ENCODE peak calls at places on chromosome 17, in nine cellular contexts. T is activated B cell treated with CpG ODN at 0.5 μM for 24 hours, J is endothelial cell of umbilical vein, U is ascending aorta, O is psoas muscle, Z is thyroid gland, W is sigmoid colon, Y is neural crest cell, V is GM20000. A is an unnamed sample.

GRCh38 chr17:63476494-63476856 is 386 bp upstream of the ACE start:
- DNase-seq in T (peak), J (peak), U (no peak), O (no peak), Z (peak), W (no peak), Y (peak), V (peak), A (peak)

GRCh38 chr17:76679242-76679641 is 31.5 kb downstream of the MXRA7 start:
- DNase-seq in T (no peak), J (no peak), U (no peak), O (no peak), Z (no peak), W (no peak), Y (no peak), V (no peak), A (no peak)

GRCh38 chr17:4893272-4893671 is 6.1 kb upstream of the C17orf107 start:
- DNase-seq in T (no peak), J (no peak), U (no peak), O (peak), Z (no peak), W (no peak), Y (no peak), V (no peak), A (no peak)

GRCh38 chr17:66777689-66778225 is 57.2 kb upstream of the CACNG5 start:
- DNase-seq in T (no peak), J (no peak), U (no peak), O (no peak), Z (peak), W (no peak), Y (no peak), V (no peak), A (no peak)

GRCh38 chr17:73384926-73385325 is 73.1 kb upstream of the CDC42EP4 start:
- DNase-seq in T (no peak), J (no peak), U (no peak), O (peak), Z (no peak), W (no peak), Y (no peak), V (no peak), A (no peak)

GRCh38 chr17:63826468-63827001 is 696 bp upstream of the PSMC5 start:
- DNase-seq in T (peak), J (no peak), U (peak), O (no peak), Z (peak), W (no peak), Y (no peak), V (no peak), A (no peak)

GRCh38 chr17:45115871-45116270 is 16.4 kb downstream of the PLCD3 start:
- DNase-seq in T (no peak), J (no peak), U (no peak), O (no peak), Z (no peak), W (no peak), Y (no peak), V (no peak), A (no peak)

GRCh38 chr17:17725853-17726720 is 44.8 kb downstream of the RAI1 start:
- DNase-seq in T (no peak), J (peak), U (no peak), O (no peak), Z (no peak), W (no peak), Y (no peak), V (no peak), A (no peak)

GRCh38 chr17:46046957-46047356 is 47.9 kb downstream of the STH start:
- DNase-seq in T (no peak), J (peak), U (no peak), O (no peak), Z (no peak), W (no peak), Y (no peak), V (no peak), A (no peak)

GRCh38 chr17:58381124-58381838 is 29.3 kb upstream of the SUPT4H1 start:
- DNase-seq in T (no peak), J (no peak), U (no peak), O (no peak), Z (no peak), W (no peak), Y (no peak), V (no peak), A (peak)

GRCh38 chr17:41304091-41304490 is 1.4 kb upstream of the KRTAP29-1 start:
- DNase-seq in T (no peak), J (no peak), U (no peak), O (no peak), Z (no peak), W (no peak), Y (no peak), V (no peak), A (no peak)

GRCh38 chr17:70535986-70536385 is 366.7 kb downstream of the KCNJ2 start:
- DNase-seq in T (no peak), J (no peak), U (no peak), O (no peak), Z (no peak), W (no peak), Y (no peak), V (no peak), A (no peak)

GRCh38 chr17:43015579-43015978 is 6.6 kb downstream of the VAT1 start:
- DNase-seq in T (no peak), J (peak), U (peak), O (peak), Z (peak), W (peak), Y (no peak), V (no peak), A (no peak)

GRCh38 chr17:73956595-73957465 is 246.6 kb upstream of the RPL38 start:
- DNase-seq in T (peak), J (no peak), U (peak), O (no peak), Z (peak), W (no peak), Y (peak), V (peak), A (peak)

GRCh38 chr17:36136439-36136838 is 32.8 kb downstream of the CCL4 start:
- DNase-seq in T (no peak), J (no peak), U (no peak), O (no peak), Z (peak), W (no peak), Y (no peak), V (no peak), A (no peak)

GRCh38 chr17:70563301-70563820 is 394.0 kb downstream of the KCNJ2 start:
- DNase-seq in T (no peak), J (peak), U (no peak), O (no peak), Z (peak), W (no peak), Y (no peak), V (no peak), A (no peak)

GRCh38 chr17:65259281-65259680 is 122.1 kb downstream of the RGS9 start:
- DNase-seq in T (no peak), J (no peak), U (no peak), O (no peak), Z (no peak), W (no peak), Y (no peak), V (no peak), A (no peak)

GRCh38 chr17:74513987-74514631 is 17.2 kb downstream of the CD300LB start:
- DNase-seq in T (peak), J (peak), U (no peak), O (no peak), Z (no peak), W (no peak), Y (peak), V (no peak), A (no peak)

GRCh38 chr17:56440391-56440790 is 153.1 kb upstream of the NOG start:
- DNase-seq in T (no peak), J (peak), U (no peak), O (no peak), Z (no peak), W (no peak), Y (no peak), V (no peak), A (no peak)

GRCh38 chr17:30378191-30378796 is 433 bp upstream of the CPD start:
- DNase-seq in T (peak), J (no peak), U (no peak), O (peak), Z (peak), W (peak), Y (peak), V (peak), A (no peak)

GRCh38 chr17:48351916-48352332 is 78.1 kb downstream of the SKAP1 start:
- DNase-seq in T (no peak), J (peak), U (no peak), O (no peak), Z (no peak), W (no peak), Y (no peak), V (peak), A (no peak)

GRCh38 chr17:53724726-53725125 is 98.0 kb upstream of the KIF2B start:
- DNase-seq in T (no peak), J (no peak), U (no peak), O (no peak), Z (no peak), W (no peak), Y (no peak), V (no peak), A (no peak)

GRCh38 chr17:43791589-43791988 is 11.4 kb downstream of the CFAP97D1 start:
- DNase-seq in T (no peak), J (peak), U (no peak), O (no peak), Z (no peak), W (no peak), Y (no peak), V (no peak), A (no peak)

GRCh38 chr17:30429155-30429554 is 48.1 kb upstream of the GOSR1 start:
- DNase-seq in T (no peak), J (no peak), U (no peak), O (no peak), Z (no peak), W (no peak), Y (no peak), V (no peak), A (no peak)

GRCh38 chr17:34623856-34624766 is 44.7 kb downstream of the TMEM132E start:
- DNase-seq in T (no peak), J (no peak), U (no peak), O (no peak), Z (no peak), W (no peak), Y (no peak), V (no peak), A (no peak)

GRCh38 chr17:8994319-8994718 is 27.0 kb upstream of the NTN1 start:
- DNase-seq in T (peak), J (peak), U (peak), O (peak), Z (peak), W (peak), Y (peak), V (peak), A (peak)

GRCh38 chr17:17745476-17746455 is 64.5 kb downstream of the RAI1 start:
- DNase-seq in T (no peak), J (no peak), U (no peak), O (no peak), Z (no peak), W (no peak), Y (no peak), V (no peak), A (no peak)

GRCh38 chr17:1731194-1731506 is 6.6 kb downstream of the WDR81 start:
- DNase-seq in T (no peak), J (no peak), U (no peak), O (no peak), Z (no peak), W (no peak), Y (no peak), V (no peak), A (no peak)

GRCh38 chr17:1186214-1186820 is 6.5 kb upstream of the ABR start:
- DNase-seq in T (no peak), J (no peak), U (peak), O (no peak), Z (no peak), W (no peak), Y (no peak), V (no peak), A (no peak)

GRCh38 chr17:72717676-72718075 is 374.8 kb downstream of the SLC39A11 start:
- DNase-seq in T (no peak), J (no peak), U (no peak), O (no peak), Z (no peak), W (no peak), Y (no peak), V (no peak), A (no peak)

GRCh38 chr17:19250421-19251141 is 13.4 kb downstream of the EPN2 start:
- DNase-seq in T (no peak), J (no peak), U (no peak), O (peak), Z (peak), W (peak), Y (no peak), V (no peak), A (no peak)

GRCh38 chr17:65556014-65556909 is 5.2 kb downstream of the AXIN2 start:
- DNase-seq in T (peak), J (peak), U (peak), O (peak), Z (peak), W (peak), Y (peak), V (peak), A (peak)

GRCh38 chr17:50959341-50959740 is 93.2 kb upstream of the TOB1 start:
- DNase-seq in T (no peak), J (no peak), U (no peak), O (no peak), Z (no peak), W (no peak), Y (no peak), V (no peak), A (no peak)

GRCh38 chr17:9890124-9890523 is 14.9 kb downstream of the RCVRN start:
- DNase-seq in T (no peak), J (no peak), U (no peak), O (no peak), Z (no peak), W (no peak), Y (peak), V (peak), A (peak)

DNA sequence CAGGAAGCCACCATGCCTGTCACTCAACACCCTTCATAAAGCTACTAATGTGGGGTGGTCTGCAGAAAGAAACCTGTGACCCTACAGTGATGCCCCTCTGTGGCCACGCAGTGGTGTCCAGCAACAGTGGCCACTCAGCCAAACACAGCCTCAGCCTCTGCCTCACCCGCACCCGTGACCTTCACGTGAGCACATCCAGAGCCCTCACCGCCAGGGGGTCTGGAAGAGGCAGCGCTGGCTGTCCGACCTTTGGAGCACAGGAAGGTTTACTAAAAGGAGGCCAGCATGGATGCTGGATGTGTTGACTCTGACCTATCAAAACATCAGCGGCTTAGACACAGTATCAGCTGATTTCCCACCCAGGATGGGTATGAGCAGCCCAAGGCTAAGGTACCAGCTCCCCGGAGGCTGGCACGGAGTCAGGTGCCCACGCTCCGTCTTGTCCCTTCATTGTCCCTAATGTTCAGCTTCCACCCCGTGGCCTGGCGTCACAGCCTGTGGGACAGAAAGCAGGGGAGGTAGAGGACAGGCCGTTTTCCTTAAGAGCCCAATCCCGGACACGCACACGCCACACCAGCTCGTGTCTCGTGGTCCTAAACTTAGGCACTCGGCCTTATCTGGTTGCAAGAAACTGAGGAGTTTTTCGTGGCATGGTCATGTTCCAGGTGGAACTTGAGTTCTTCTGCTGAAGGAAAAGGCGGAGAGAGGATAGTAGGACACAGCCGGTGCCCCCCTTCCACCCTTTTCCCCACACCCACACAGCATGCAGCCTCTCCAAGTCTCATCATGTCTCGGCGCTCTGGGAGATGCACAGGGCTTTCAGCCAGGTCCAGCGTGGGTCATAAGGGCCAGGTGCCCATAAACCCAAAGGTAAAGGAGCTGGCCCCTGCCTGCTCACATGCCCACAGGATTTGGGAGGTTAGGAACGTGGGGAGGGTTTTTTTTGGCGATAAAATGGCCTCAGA is 49.7 kb upstream of the ENDOV start:
- DNase-seq in T (no peak), J (no peak), U (no peak), O (peak), Z (no peak), W (peak), Y (no peak), V (no peak), A (no peak)
- TF ChIP-seq CTCF in T (no peak), J (no peak), U (no peak), O (no peak), Z (no peak), W (no peak), Y (no peak), V (no peak), A (no peak)

GRCh38 chr17:16380640-16381495 is at the start of gene UBB:
- DNase-seq in T (peak), J (peak), U (peak), O (peak), Z (peak), W (peak), Y (peak), V (peak), A (peak)
- TF ChIP-seq CTCF in T (no peak), J (peak), U (no peak), O (no peak), Z (no peak), W (no peak), Y (no peak), V (no peak), A (peak)

DNA sequence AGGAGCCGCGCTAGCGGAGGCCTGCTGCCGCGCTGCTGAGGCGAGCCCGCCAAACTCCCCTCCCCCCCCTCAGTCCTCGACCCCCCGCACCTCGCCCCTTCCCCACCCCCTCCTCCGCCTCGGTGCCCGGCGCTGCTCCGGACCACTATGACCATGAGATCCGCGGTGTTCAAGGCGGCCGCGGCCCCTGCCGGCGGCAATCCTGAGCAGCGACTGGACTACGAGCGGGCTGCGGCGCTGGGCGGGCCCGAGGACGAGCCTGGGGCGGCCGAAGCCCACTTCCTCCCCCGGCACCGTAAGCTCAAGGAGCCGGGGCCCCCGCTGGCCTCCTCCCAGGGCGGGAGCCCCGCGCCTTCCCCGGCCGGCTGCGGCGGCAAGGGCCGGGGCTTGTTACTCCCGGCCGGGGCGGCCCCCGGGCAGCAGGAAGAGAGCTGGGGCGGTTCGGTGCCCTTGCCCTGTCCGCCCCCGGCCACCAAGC is 734 bp downstream of the MSL1 start:
- DNase-seq in T (peak), J (peak), U (no peak), O (peak), Z (peak), W (peak), Y (peak), V (peak), A (peak)
- TF ChIP-seq CTCF in T (no peak), J (peak), U (peak), O (no peak), Z (no peak), W (no peak), Y (no peak), V (no peak), A (peak)

GRCh38 chr17:81518785-81519283 is 6.2 kb upstream of the ACTG1 start:
- DNase-seq in T (peak), J (no peak), U (no peak), O (peak), Z (peak), W (no peak), Y (no peak), V (peak), A (no peak)

GRCh38 chr17:81516439-81516838 is 3.8 kb upstream of the ACTG1 start:
- DNase-seq in T (no peak), J (no peak), U (no peak), O (peak), Z (no peak), W (no peak), Y (no peak), V (no peak), A (peak)

GRCh38 chr17:81518113-81518784 is 5.7 kb upstream of the ACTG1 start:
- DNase-seq in T (no peak), J (no peak), U (no peak), O (no peak), Z (no peak), W (no peak), Y (no peak), V (no peak), A (no peak)

GRCh38 chr17:81517009-81517338 is 4.4 kb upstream of the ACTG1 start:
- DNase-seq in T (no peak), J (no peak), U (no peak), O (no peak), Z (no peak), W (no peak), Y (no peak), V (no peak), A (no peak)

DNA sequence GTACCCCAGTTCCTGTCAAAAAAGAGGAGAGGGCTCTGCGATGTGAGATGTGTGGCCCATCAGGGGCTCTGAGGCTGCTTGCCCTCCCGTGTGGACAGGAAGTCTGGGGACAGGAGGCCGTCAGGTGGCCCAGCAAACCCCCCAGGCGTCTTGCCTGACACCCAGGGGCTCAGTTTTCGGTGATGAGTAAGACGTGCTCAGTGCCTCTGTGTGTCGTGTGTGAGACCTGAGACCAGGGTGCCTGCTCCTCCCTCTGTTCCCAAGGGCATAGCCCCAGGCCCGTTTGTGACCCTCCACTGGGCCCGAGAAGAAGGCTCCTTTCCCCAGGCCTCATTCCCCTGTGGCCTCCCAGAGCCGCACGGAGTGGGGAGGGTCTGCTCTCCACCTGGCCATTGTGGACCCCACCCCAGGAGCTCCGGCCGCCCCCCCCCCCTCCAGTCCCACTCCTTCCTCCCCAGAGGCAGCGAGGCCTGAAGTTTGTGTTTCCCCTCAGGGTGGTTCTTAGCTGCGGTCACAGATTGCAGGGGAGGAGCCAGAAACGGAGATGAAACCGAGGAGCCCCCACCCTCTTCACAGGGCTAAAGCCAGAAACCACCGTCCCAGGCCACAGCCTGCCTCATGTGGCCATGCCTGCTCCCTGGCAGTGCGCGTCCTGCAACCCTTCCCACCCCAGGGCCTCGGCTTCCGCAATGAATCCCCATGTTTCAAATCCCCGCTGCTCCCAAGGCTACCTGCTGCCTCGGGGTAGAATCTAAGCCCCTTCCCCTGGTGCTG is 4.9 kb upstream of the ACTG1 start:
- DNase-seq in T (peak), J (no peak), U (no peak), O (peak), Z (no peak), W (no peak), Y (no peak), V (peak), A (peak)
- TF ChIP-seq CTCF in T (no peak), J (no peak), U (no peak), O (no peak), Z (no peak), W (no peak), Y (no peak), V (no peak), A (no peak)

DNA sequence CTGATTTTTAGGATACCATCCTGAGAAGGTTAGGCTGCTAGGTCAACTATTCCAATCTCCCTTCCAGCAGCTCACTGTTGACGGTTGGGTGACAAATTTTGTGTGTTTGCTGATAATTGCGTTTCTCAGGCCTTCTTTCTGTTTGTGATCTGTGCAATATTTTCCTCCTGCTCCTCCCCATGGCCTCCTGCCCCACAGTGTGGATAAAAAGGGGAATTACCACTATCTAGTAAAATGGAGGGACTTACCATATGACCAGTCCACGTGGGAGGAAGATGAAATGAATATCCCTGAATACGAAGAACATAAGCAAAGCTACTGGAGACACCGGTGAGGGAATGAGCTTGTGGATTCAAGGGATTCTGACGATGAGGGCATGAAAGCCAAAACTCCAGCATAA is 9.2 kb downstream of the CHD3 start:
- DNase-seq in T (no peak), J (peak), U (peak), O (no peak), Z (no peak), W (no peak), Y (no peak), V (no peak), A (no peak)
- TF ChIP-seq CTCF in T (no peak), J (peak), U (peak), O (peak), Z (no peak), W (no peak), Y (peak), V (no peak), A (peak)